ENCODE peak calls at places on chromosomes 3 and 15, in four cellular contexts. T is stimulated activated CD4-positive, alpha-beta T cell treated with anti-CD3 and anti-CD28 coated beads, Interleukin-1b, Interleukin-23, amount 100 ng/mL, for 48 hours; Z is activated naive CD8-positive, alpha-beta T cell treated with anti-CD3 and anti-CD28 coated beads, Interleukin-2, amount 50 U/mL, for 16 hours; N is RPMI7951. W is an unnamed sample.

GRCh38 chr3:40763812-40764211 is 239.1 kb downstream of the ZNF621 start:
- DNase-seq in Z (no peak), N (peak), T (no peak), W (no peak)

GRCh38 chr3:154758109-154758868 is 321.8 kb upstream of the MME start:
- DNase-seq in T (no peak), N (peak), Z (no peak), W (peak)

GRCh38 chr15:68674975-68675374 is 96.2 kb downstream of the CORO2B start:
- DNase-seq in T (no peak), N (peak), Z (no peak), W (no peak)

GRCh38 chr15:59199775-59200465 is 6.7 kb upstream of the LDHAL6B start:
- DNase-seq in N (peak), Z (no peak), T (no peak), W (peak)

GRCh38 chr3:20141841-20142240 is 44.2 kb downstream of the SGO1 start:
- DNase-seq in Z (no peak), T (no peak), N (no peak), W (no peak)

GRCh38 chr3:155791190-155791589 is 14.9 kb downstream of the C3orf33 start:
- DNase-seq in T (no peak), N (peak), Z (no peak), W (peak)

GRCh38 chr3:156743859-156744258 is 69.5 kb downstream of the TIPARP start:
- DNase-seq in Z (no peak), N (no peak), T (no peak), W (no peak)

GRCh38 chr15:60875681-60876080 is 353.4 kb downstream of the RORA start:
- DNase-seq in Z (no peak), N (no peak), T (no peak), W (no peak)

GRCh38 chr15:70605606-70606410 is 157.6 kb downstream of the UACA start:
- DNase-seq in T (no peak), N (peak), Z (no peak), W (peak)

GRCh38 chr15:70092462-70092850 is 5.3 kb downstream of the TLE3 start:
- DNase-seq in Z (no peak), N (no peak), T (no peak), W (no peak)

GRCh38 chr15:99409097-99409473 is 156.7 kb upstream of the MEF2A start:
- DNase-seq in N (peak), Z (no peak), T (no peak), W (peak)

GRCh38 chr15:42679285-42680141 is 57.4 kb downstream of the CDAN1 start:
- DNase-seq in N (peak), T (no peak), Z (no peak), W (peak)

GRCh38 chr3:127092776-127093175 is 100.2 kb upstream of the PRR23E start:
- DNase-seq in N (no peak), T (no peak), Z (no peak), W (no peak)

GRCh38 chr3:159634414-159634813 is 354.2 kb upstream of the IL12A start:
- DNase-seq in T (no peak), N (peak), Z (no peak), W (peak)

GRCh38 chr15:33278816-33279612 is 31.8 kb upstream of the RYR3 start:
- DNase-seq in N (peak), T (no peak), Z (no peak), W (peak)

W was measured in EL.